ENCODE peak calls at places on chromosome 15, in nine cellular contexts. Z is NCI-H2171 treated with DMSO at 0.1 percent for 48 hours; D is central memory CD8-positive, alpha-beta T cell; U is ELR; J is effector memory CD8-positive, alpha-beta T cell; M is NT2/D1; T is COR-L47; I is AG09319; O is NCI-H1417. S is an unnamed sample.

GRCh38 chr15:71753346-71753745 is 57.0 kb upstream of the NR2E3 start:
- DNase-seq in Z (no peak), D (no peak), U (peak), J (no peak), M (no peak), T (no peak), I (no peak), O (no peak), S (no peak)

GRCh38 chr15:68298882-68299381 is 21.4 kb downstream of the FEM1B start:
- DNase-seq in Z (no peak), D (no peak), U (peak), J (no peak), M (no peak), T (no peak), I (no peak), O (no peak), S (no peak)

GRCh38 chr15:84822774-84823579 is 5.8 kb downstream of the ALPK3 start:
- DNase-seq in Z (peak), D (no peak), U (no peak), J (no peak), M (no peak), T (no peak), I (no peak), O (peak), S (no peak)

GRCh38 chr15:101669744-101670143 is 17.6 kb upstream of the TM2D3 start:
- DNase-seq in Z (no peak), D (no peak), U (peak), J (no peak), M (no peak), T (no peak), I (no peak), O (no peak), S (no peak)

GRCh38 chr15:96703087-96703486 is 372.6 kb downstream of the NR2F2 start:
- DNase-seq in Z (no peak), D (no peak), U (no peak), J (no peak), M (no peak), T (no peak), I (no peak), O (no peak), S (no peak)

GRCh38 chr15:26038693-26039092 is 175.6 kb upstream of the ATP10A start:
- DNase-seq in Z (no peak), D (no peak), U (no peak), J (no peak), M (no peak), T (no peak), I (no peak), O (no peak), S (no peak)

GRCh38 chr15:80754005-80754404 is 25.2 kb upstream of the CEMIP start:
- DNase-seq in Z (no peak), D (no peak), U (no peak), J (no peak), M (no peak), T (no peak), I (no peak), O (no peak), S (no peak)

GRCh38 chr15:81950841-81951414 is 94.9 kb downstream of the MEX3B start:
- DNase-seq in Z (no peak), D (no peak), U (no peak), J (no peak), M (peak), T (peak), I (no peak), O (peak), S (no peak)

GRCh38 chr15:35912196-35912595 is 366.2 kb upstream of the DPH6 start:
- DNase-seq in Z (no peak), D (no peak), U (peak), J (no peak), M (no peak), T (no peak), I (no peak), O (no peak), S (no peak)

GRCh38 chr15:84034831-84035753 is 200.5 kb upstream of the GOLGA6L4 start:
- DNase-seq in Z (no peak), D (no peak), U (peak), J (no peak), M (peak), T (no peak), I (no peak), O (peak), S (peak)

GRCh38 chr15:82105458-82106205 is 59.8 kb upstream of the MEX3B start:
- DNase-seq in Z (peak), D (no peak), U (peak), J (no peak), M (no peak), T (peak), I (peak), O (peak), S (no peak)

GRCh38 chr15:56240390-56240789 is 3.3 kb downstream of the RFX7 start:
- DNase-seq in Z (no peak), D (no peak), U (no peak), J (no peak), M (no peak), T (no peak), I (no peak), O (no peak), S (no peak)

GRCh38 chr15:58985443-58985842 is 2.0 kb upstream of the RNF111 start:
- DNase-seq in Z (no peak), D (no peak), U (peak), J (no peak), M (no peak), T (no peak), I (peak), O (no peak), S (no peak)

GRCh38 chr15:75203017-75203907 is 1.6 kb downstream of the C15orf39 start:
- DNase-seq in Z (no peak), D (no peak), U (peak), J (no peak), M (no peak), T (no peak), I (no peak), O (no peak), S (no peak)

GRCh38 chr15:44812029-44812517 is 75.7 kb downstream of the TRIM69 start:
- DNase-seq in Z (peak), D (no peak), U (no peak), J (no peak), M (no peak), T (peak), I (no peak), O (peak), S (no peak)

GRCh38 chr15:63855735-63856134 is 22.0 kb upstream of the HERC1 start:
- DNase-seq in Z (no peak), D (no peak), U (no peak), J (no peak), M (no peak), T (no peak), I (no peak), O (no peak), S (no peak)

GRCh38 chr15:76206325-76206976 is 104.8 kb downstream of the ETFA start:
- DNase-seq in Z (peak), D (no peak), U (no peak), J (no peak), M (no peak), T (peak), I (no peak), O (peak), S (no peak)

GRCh38 chr15:101578443-101578894 is 73.7 kb downstream of the TM2D3 start:
- DNase-seq in Z (peak), D (no peak), U (peak), J (no peak), M (peak), T (peak), I (no peak), O (peak), S (no peak)

GRCh38 chr15:65331811-65332210 is 27.3 kb downstream of the RNU5B-1 start:
- DNase-seq in Z (no peak), D (no peak), U (no peak), J (no peak), M (no peak), T (no peak), I (no peak), O (peak), S (no peak)

GRCh38 chr15:22878103-22878502 is 39.6 kb downstream of the NIPA2 start:
- DNase-seq in Z (no peak), D (no peak), U (no peak), J (no peak), M (no peak), T (no peak), I (no peak), O (no peak), S (no peak)

GRCh38 chr15:32659340-32659831 is 17.9 kb downstream of the SCG5 start:
- DNase-seq in Z (peak), D (no peak), U (peak), J (no peak), M (no peak), T (peak), I (no peak), O (peak), S (no peak)

GRCh38 chr15:41494922-41495735 is 1.5 kb downstream of the ITPKA start:
- DNase-seq in Z (no peak), D (no peak), U (no peak), J (no peak), M (no peak), T (no peak), I (no peak), O (no peak), S (no peak)

GRCh38 chr15:34360298-34360697 is 6.7 kb downstream of the LPCAT4 start:
- DNase-seq in Z (no peak), D (no peak), U (peak), J (no peak), M (no peak), T (no peak), I (no peak), O (no peak), S (no peak)

GRCh38 chr15:67130673-67131601 is 65.5 kb downstream of the SMAD3 start:
- DNase-seq in Z (no peak), D (no peak), U (peak), J (no peak), M (no peak), T (no peak), I (no peak), O (no peak), S (no peak)

GRCh38 chr15:88810449-88810848 is 7.2 kb downstream of the ACAN start:
- DNase-seq in Z (no peak), D (no peak), U (peak), J (no peak), M (no peak), T (no peak), I (no peak), O (no peak), S (no peak)